ENCODE peak calls at places on chromosome 11, in ten cellular contexts. Z is IMR-90, Q is GM23248, H is pancreas, M is tibial nerve, N is cardiac muscle cell, I is SJSA1, K is heart right ventricle, W is aorta, O is kidney epithelial cell. L is an unnamed sample. For H3K36me3, the result is how much of the 10 kb centered on the place peaks cover.

GRCh38 chr11:13333456-13333957 is 55.9 kb downstream of the BMAL1 start:
- DNase-seq in Z (no peak), Q (peak), H (peak), M (no peak), N (no peak), I (no peak), K (no peak), W (no peak), O (no peak), L (no peak)

GRCh38 chr11:118619444-118620205 is 12.2 kb downstream of the PHLDB1 start:
- DNase-seq in Z (peak), Q (peak), H (no peak), M (peak), N (no peak), I (peak), K (peak), W (peak), O (peak), L (peak)

GRCh38 chr11:12746593-12747097 is 72.4 kb downstream of the TEAD1 start:
- DNase-seq in Z (peak), Q (peak), H (peak), M (no peak), N (peak), I (peak), K (peak), W (peak), O (peak), L (peak)

GRCh38 chr11:73225001-73225686 is 7.1 kb downstream of the P2RY2 start:
- DNase-seq in Z (no peak), Q (no peak), H (no peak), M (no peak), N (peak), I (no peak), K (no peak), W (peak), O (no peak), L (no peak)

GRCh38 chr11:6927030-6927617 is 898 bp downstream of the ZNF215 start:
- DNase-seq in Z (no peak), Q (peak), H (no peak), M (no peak), N (no peak), I (no peak), K (no peak), W (no peak), O (no peak), L (no peak)

GRCh38 chr11:5992604-5993251 is 5.9 kb upstream of the OR52L1 start:
- DNase-seq in Z (peak), Q (peak), H (no peak), M (no peak), N (peak), I (no peak), K (no peak), W (no peak), O (no peak), L (peak)

GRCh38 chr11:64771861-64772260 is 6.5 kb downstream of the SF1 start:
- DNase-seq in Z (no peak), Q (no peak), H (no peak), M (no peak), N (no peak), I (no peak), K (no peak), W (no peak), O (no peak), L (no peak)

GRCh38 chr11:8693010-8693551 is 10.5 kb downstream of the RPL27A start:
- DNase-seq in Z (peak), Q (peak), H (no peak), M (no peak), N (no peak), I (no peak), K (no peak), W (no peak), O (no peak), L (no peak)

GRCh38 chr11:6755953-6756347 is 15.8 kb downstream of the OR2AG2 start:
- DNase-seq in Z (no peak), Q (no peak), H (no peak), M (no peak), N (no peak), I (no peak), K (no peak), W (no peak), O (no peak), L (no peak)

GRCh38 chr11:8219257-8220021 is 44.2 kb downstream of the LMO1 start:
- DNase-seq in Z (peak), Q (peak), H (peak), M (peak), N (peak), I (no peak), K (no peak), W (no peak), O (peak), L (peak)

GRCh38 chr11:31968774-31969433 is 122.0 kb upstream of the RCN1 start:
- DNase-seq in Z (peak), Q (peak), H (no peak), M (no peak), N (no peak), I (no peak), K (peak), W (no peak), O (no peak), L (peak)

GRCh38 chr11:80987161-80987560 is 1546.3 kb upstream of the TENM4 start:
- DNase-seq in Z (no peak), Q (peak), H (no peak), M (no peak), N (no peak), I (no peak), K (no peak), W (no peak), O (no peak), L (no peak)

GRCh38 chr11:66119348-66120133 is 49.5 kb downstream of the PACS1 start:
- DNase-seq in Z (peak), Q (peak), H (peak), M (no peak), N (no peak), I (no peak), K (no peak), W (no peak), O (no peak), L (peak)

GRCh38 chr11:120183701-120184141 is 27.1 kb upstream of the OAF start:
- DNase-seq in Z (no peak), Q (no peak), H (no peak), M (no peak), N (no peak), I (peak), K (no peak), W (peak), O (no peak), L (peak)

GRCh38 chr11:120184371-120184945 is 26.4 kb upstream of the OAF start:
- DNase-seq in Z (no peak), Q (peak), H (no peak), M (peak), N (no peak), I (no peak), K (peak), W (peak), O (no peak), L (peak)

GRCh38 chr11:120186408-120186798 is 24.4 kb upstream of the OAF start:
- DNase-seq in Z (no peak), Q (no peak), H (no peak), M (no peak), N (no peak), I (no peak), K (no peak), W (no peak), O (no peak), L (peak)

GRCh38 chr11:120185678-120186407 is 25.0 kb upstream of the OAF start:
- DNase-seq in Z (no peak), Q (no peak), H (no peak), M (no peak), N (no peak), I (no peak), K (peak), W (peak), O (no peak), L (no peak)

GRCh38 chr11:120184946-120185677 is 25.7 kb upstream of the OAF start:
- DNase-seq in Z (peak), Q (peak), H (peak), M (peak), N (peak), I (no peak), K (peak), W (peak), O (no peak), L (peak)
- H3K4me3 ChIP-seq in Z (no peak), Q (no peak), H (no peak), M (no peak), N (no peak), I (no peak), K (peak), W (no peak), O (no peak), L (peak)

GRCh38 chr11:3046190-3046589 is 11.0 kb downstream of the CARS1 start:
- DNase-seq in Z (no peak), Q (peak), H (no peak), M (no peak), N (no peak), I (no peak), K (no peak), W (no peak), O (no peak), L (no peak)
- H3K36me3 ChIP-seq in Z (under half), Q (under half), H (under half), M (under half), N (under half), I (half or more), K (under half), W (under half), O (under half), L (under half)

GRCh38 chr11:108931168-108931567 is 266.3 kb downstream of the DDX10 start:
- DNase-seq in Z (peak), Q (peak), H (no peak), M (no peak), N (no peak), I (no peak), K (no peak), W (no peak), O (no peak), L (no peak)
- H3K4me3 ChIP-seq in Z (no peak), Q (peak), H (no peak), M (no peak), N (no peak), I (no peak), K (no peak), W (no peak), O (no peak), L (no peak)

GRCh38 chr11:19237381-19237780 is 3.4 kb downstream of the E2F8 start:
- DNase-seq in Z (no peak), Q (no peak), H (no peak), M (no peak), N (no peak), I (no peak), K (no peak), W (no peak), O (no peak), L (no peak)

GRCh38 chr11:19232910-19233503 is 7.7 kb downstream of the E2F8 start:
- DNase-seq in Z (peak), Q (peak), H (no peak), M (no peak), N (no peak), I (no peak), K (no peak), W (no peak), O (peak), L (peak)

GRCh38 chr11:19239039-19239438 is 1.7 kb downstream of the E2F8 start:
- DNase-seq in Z (no peak), Q (no peak), H (no peak), M (no peak), N (no peak), I (no peak), K (no peak), W (no peak), O (no peak), L (no peak)

GRCh38 chr11:19237813-19238212 is 2.9 kb downstream of the E2F8 start:
- DNase-seq in Z (no peak), Q (no peak), H (no peak), M (no peak), N (no peak), I (no peak), K (no peak), W (no peak), O (no peak), L (no peak)

GRCh38 chr11:19234428-19234827 is 6.3 kb downstream of the E2F8 start:
- DNase-seq in Z (no peak), Q (no peak), H (no peak), M (no peak), N (no peak), I (no peak), K (no peak), W (no peak), O (no peak), L (no peak)
- H3K36me3 ChIP-seq in Z (under half), Q (under half), H (under half), M (under half), N (under half), I (under half), K (under half), W (under half), O (under half), L (under half)

GRCh38 chr11:34916014-34916809 is at the start of the genes APIP and PDHX:
- DNase-seq in Z (peak), Q (peak), H (peak), M (peak), N (peak), I (peak), K (peak), W (peak), O (peak), L (peak)
- H3K4me3 ChIP-seq in Z (peak), Q (peak), H (peak), M (peak), N (peak), I (peak), K (peak), W (peak), O (peak), L (peak)

DNA sequence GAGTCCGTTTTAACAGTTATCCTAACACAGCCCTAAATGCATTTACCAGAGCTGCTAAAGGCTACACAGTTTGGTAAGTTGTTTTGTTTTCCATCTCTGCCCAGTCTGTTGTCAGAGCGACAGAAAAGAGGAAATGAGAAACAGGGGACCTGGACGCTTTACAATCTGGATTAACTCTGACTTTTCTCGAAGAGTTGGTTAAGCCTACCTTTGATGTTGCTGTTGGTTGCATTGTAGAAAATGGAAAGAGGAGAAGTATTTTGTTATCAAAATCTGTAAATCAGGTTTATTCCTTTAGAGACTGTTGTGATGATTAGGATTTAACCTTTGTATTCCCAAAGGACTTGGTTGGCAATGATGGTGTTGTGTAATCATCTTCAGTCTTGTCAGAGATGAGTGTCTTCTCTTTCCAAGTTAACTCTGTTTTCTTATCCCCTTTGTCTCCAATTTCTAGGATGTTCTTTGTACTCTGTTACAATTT is 471 bp downstream of the ANGPTL5 start:
- DNase-seq in Z (peak), Q (peak), H (no peak), M (peak), N (no peak), I (no peak), K (no peak), W (no peak), O (no peak), L (no peak)
- H3K36me3 ChIP-seq in Z (under half), Q (under half), H (under half), M (under half), N (under half), I (under half), K (under half), W (under half), O (under half), L (under half)

GRCh38 chr11:99682171-99682570 is 661.4 kb downstream of the CNTN5 start:
- DNase-seq in Z (no peak), Q (no peak), H (no peak), M (no peak), N (no peak), I (no peak), K (no peak), W (no peak), O (no peak), L (no peak)
- H3K4me3 ChIP-seq in Z (no peak), Q (no peak), H (no peak), M (no peak), N (no peak), I (no peak), K (no peak), W (no peak), O (no peak), L (no peak)